ENCODE peak calls at places on chromosomes 13 and 19, in eight cellular contexts. F is PC-3, E is ACHN, Q is HT1080, C is uterus, Y is T-helper 9 cell, U is NCI-H460, X is SW480. N is an unnamed sample.

GRCh38 chr19:1102407-1103106 is 1.2 kb upstream of the GPX4 start:
- DNase-seq in F (peak), E (peak), Q (peak), C (peak), Y (no peak), U (peak), X (peak), N (peak)

GRCh38 chr19:29401712-29402421 is 123.9 kb upstream of the VSTM2B start:
- DNase-seq in F (no peak), E (no peak), Q (no peak), C (peak), Y (no peak), U (no peak), X (no peak), N (no peak)

GRCh38 chr19:11018179-11018578 is 57.3 kb downstream of the SMARCA4 start:
- DNase-seq in F (no peak), E (no peak), Q (no peak), C (peak), Y (no peak), U (no peak), X (peak), N (no peak)

GRCh38 chr19:4124638-4125037 is 716 bp upstream of the MAP2K2 start:
- DNase-seq in F (no peak), E (no peak), Q (no peak), C (no peak), Y (no peak), U (no peak), X (no peak), N (no peak)

GRCh38 chr13:79282976-79283375 is 123.1 kb downstream of the RBM26 start:
- DNase-seq in F (peak), E (no peak), Q (peak), C (no peak), Y (no peak), U (no peak), X (no peak), N (peak)

GRCh38 chr13:75621147-75621546 is 15.0 kb upstream of the LMO7 start:
- DNase-seq in F (peak), E (peak), Q (peak), C (no peak), Y (no peak), U (no peak), X (no peak), N (peak)

GRCh38 chr13:39462906-39463305 is 140.1 kb downstream of the LHFPL6 start:
- DNase-seq in F (no peak), E (no peak), Q (no peak), C (no peak), Y (no peak), U (no peak), X (no peak), N (no peak)

GRCh38 chr13:44969858-44970484 is 19.3 kb downstream of the NUFIP1 start:
- DNase-seq in F (peak), E (peak), Q (peak), C (no peak), Y (no peak), U (peak), X (peak), N (peak)

GRCh38 chr13:102293723-102294122 is 108.1 kb downstream of the FGF14 start:
- DNase-seq in F (no peak), E (no peak), Q (no peak), C (no peak), Y (no peak), U (no peak), X (no peak), N (no peak)

GRCh38 chr13:34308725-34309124 is 490.8 kb downstream of the RFC3 start:
- DNase-seq in F (no peak), E (no peak), Q (no peak), C (no peak), Y (no peak), U (no peak), X (no peak), N (no peak)

GRCh38 chr13:80251403-80251802 is 89.5 kb downstream of the SPRY2 start:
- DNase-seq in F (peak), E (no peak), Q (peak), C (no peak), Y (no peak), U (no peak), X (no peak), N (peak)

GRCh38 chr13:73820688-73821087 is 313.5 kb downstream of the KLF12 start:
- DNase-seq in F (no peak), E (no peak), Q (no peak), C (no peak), Y (no peak), U (no peak), X (no peak), N (no peak)

GRCh38 chr19:1259873-1260748 is 9.0 kb upstream of the CIRBP start:
- DNase-seq in F (no peak), E (no peak), Q (no peak), C (no peak), Y (peak), U (no peak), X (no peak), N (peak)

GRCh38 chr13:28637714-28638355 is 21.1 kb upstream of the POMP start:
- DNase-seq in F (no peak), E (no peak), Q (no peak), C (no peak), Y (no peak), U (no peak), X (peak), N (no peak)

GRCh38 chr13:73972503-73972902 is 161.7 kb downstream of the KLF12 start:
- DNase-seq in F (no peak), E (no peak), Q (no peak), C (no peak), Y (no peak), U (no peak), X (no peak), N (no peak)

GRCh38 chr13:104616990-104617389 is 1550.8 kb upstream of the SLC10A2 start:
- DNase-seq in F (no peak), E (no peak), Q (no peak), C (no peak), Y (no peak), U (no peak), X (no peak), N (no peak)

GRCh38 chr19:13621413-13621812 is 115.1 kb upstream of the CACNA1A start:
- DNase-seq in F (peak), E (peak), Q (peak), C (no peak), Y (no peak), U (peak), X (peak), N (peak)

GRCh38 chr13:112838038-112838965 is 130.7 kb upstream of the MCF2L start:
- DNase-seq in F (no peak), E (no peak), Q (no peak), C (no peak), Y (no peak), U (no peak), X (no peak), N (no peak)

GRCh38 chr19:42322305-42322704 is 3.1 kb upstream of the MEGF8 start:
- DNase-seq in F (no peak), E (no peak), Q (no peak), C (no peak), Y (no peak), U (no peak), X (no peak), N (no peak)

GRCh38 chr19:33496496-33496895 is 25.1 kb downstream of the PEPD start:
- DNase-seq in F (no peak), E (no peak), Q (no peak), C (no peak), Y (no peak), U (no peak), X (no peak), N (no peak)

GRCh38 chr13:64078480-64078936 is 2662.9 kb upstream of the PCDH20 start:
- DNase-seq in F (no peak), E (no peak), Q (peak), C (no peak), Y (no peak), U (no peak), X (no peak), N (no peak)

GRCh38 chr13:35599385-35599784 is 122.9 kb upstream of the MAB21L1 start:
- DNase-seq in F (no peak), E (no peak), Q (no peak), C (no peak), Y (no peak), U (no peak), X (no peak), N (no peak)

GRCh38 chr19:1814391-1814790 is 2.3 kb upstream of the ATP8B3 start:
- DNase-seq in F (no peak), E (no peak), Q (no peak), C (no peak), Y (no peak), U (no peak), X (no peak), N (no peak)

GRCh38 chr13:109844396-109844795 is 58.0 kb upstream of the IRS2 start:
- DNase-seq in F (peak), E (no peak), Q (peak), C (no peak), Y (no peak), U (no peak), X (no peak), N (peak)

GRCh38 chr13:23180711-23181110 is at the start of gene SGCG:
- DNase-seq in F (no peak), E (no peak), Q (no peak), C (no peak), Y (no peak), U (no peak), X (no peak), N (no peak)

GRCh38 chr13:76004411-76004810 is 368.3 kb downstream of the LMO7 start:
- DNase-seq in F (no peak), E (no peak), Q (no peak), C (no peak), Y (no peak), U (no peak), X (no peak), N (no peak)

GRCh38 chr19:40466219-40467006 is at the start of gene SPTBN4:
- DNase-seq in F (no peak), E (no peak), Q (no peak), C (peak), Y (peak), U (no peak), X (no peak), N (no peak)